ENCODE peak calls at places on chromosomes 6 and 20, in nine cellular contexts. N is stimulated activated CD4-positive, alpha-beta T cell treated with anti-CD3 and anti-CD28 coated beads, Interleukin-4, amount 100 ng/mL, for 1 hour; I is MG63; E is neural crest cell; C is fibroblast of the conjunctiva; O is fibroblast of lung; R is C1 segment of cervical spinal cord; Z is activated CD8-positive, alpha-beta memory T cell treated with anti-CD3 and anti-CD28 coated beads for 48 hours; W is endothelial cell. S is an unnamed sample.

GRCh38 chr6:157629220-157629619 is 193.8 kb upstream of the SNX9 start:
- DNase-seq in I (no peak), N (no peak), C (no peak), W (no peak), O (peak), R (no peak), E (no peak), Z (no peak), S (no peak)

GRCh38 chr6:3026811-3027626 is 27.3 kb downstream of the NQO2 start:
- DNase-seq in Z (peak), W (no peak), I (no peak), R (no peak), O (peak), E (no peak), C (peak), N (no peak), S (no peak)

GRCh38 chr20:20549267-20549612 is 163.2 kb downstream of the RALGAPA2 start:
- DNase-seq in I (peak), R (no peak), N (no peak), O (peak), W (no peak), C (no peak), Z (no peak), E (no peak), S (no peak)

GRCh38 chr6:161432546-161432945 is 158.7 kb upstream of the AGPAT4 start:
- DNase-seq in R (no peak), N (no peak), E (no peak), C (no peak), O (no peak), W (no peak), I (no peak), Z (no peak), S (no peak)

GRCh38 chr6:106156863-106157262 is 70.7 kb downstream of the PRDM1 start:
- DNase-seq in E (no peak), Z (no peak), N (no peak), I (no peak), R (no peak), O (no peak), W (no peak), C (no peak), S (no peak)

GRCh38 chr6:151629791-151630190 is 136.0 kb downstream of the CCDC170 start:
- DNase-seq in N (no peak), W (no peak), Z (no peak), E (no peak), O (no peak), C (no peak), I (no peak), R (no peak), S (no peak)

GRCh38 chr20:17921774-17922173 is 46.8 kb downstream of the SNX5 start:
- DNase-seq in Z (no peak), O (no peak), C (no peak), I (no peak), N (no peak), W (no peak), R (no peak), E (no peak), S (no peak)

GRCh38 chr6:57109905-57110304 is 19.9 kb downstream of the ZNF451 start:
- DNase-seq in N (no peak), R (no peak), I (no peak), C (peak), W (no peak), O (peak), Z (no peak), E (no peak), S (no peak)

GRCh38 chr6:37531026-37531425 is 31.3 kb upstream of the CCDC167 start:
- DNase-seq in R (no peak), N (no peak), O (peak), I (peak), E (no peak), C (no peak), Z (no peak), W (no peak), S (no peak)

GRCh38 chr6:6749791-6750434 is 161.4 kb downstream of the LY86 start:
- DNase-seq in R (no peak), O (peak), W (no peak), N (peak), Z (no peak), C (peak), I (peak), E (no peak), S (peak)

GRCh38 chr6:157904999-157905398 is 76.7 kb upstream of the SYNJ2 start:
- DNase-seq in N (no peak), I (no peak), Z (no peak), R (no peak), O (no peak), C (no peak), W (no peak), E (no peak), S (no peak)

GRCh38 chr20:46636981-46637860 is 14.0 kb downstream of the SLC13A3 start:
- DNase-seq in I (no peak), C (no peak), N (no peak), R (no peak), E (no peak), W (no peak), O (no peak), Z (no peak), S (no peak)

GRCh38 chr6:2042951-2043648 is 202.3 kb downstream of the GMDS start:
- DNase-seq in Z (no peak), W (no peak), O (no peak), N (no peak), I (no peak), E (no peak), C (no peak), R (no peak), S (no peak)

GRCh38 chr6:67689329-67689728 is 945.8 kb upstream of the ADGRB3 start:
- DNase-seq in I (no peak), N (no peak), C (no peak), Z (no peak), E (no peak), O (no peak), W (no peak), R (no peak), S (no peak)

GRCh38 chr6:13952101-13952500 is 27.3 kb downstream of the RNF182 start:
- DNase-seq in C (no peak), E (no peak), W (no peak), Z (no peak), O (no peak), N (no peak), R (no peak), I (no peak), S (no peak)

GRCh38 chr20:19802099-19802491 is 44.0 kb downstream of the RIN2 start:
- DNase-seq in N (no peak), Z (no peak), O (no peak), W (no peak), R (no peak), I (no peak), C (no peak), E (no peak), S (no peak)

GRCh38 chr6:131116755-131117360 is 18.4 kb upstream of the AKAP7 start:
- DNase-seq in N (no peak), O (peak), I (no peak), E (no peak), C (peak), W (peak), R (no peak), Z (no peak), S (peak)

GRCh38 chr6:43749461-43749860 is 20.6 kb upstream of the VEGFA start:
- DNase-seq in C (no peak), E (no peak), O (no peak), R (no peak), W (no peak), Z (no peak), N (no peak), I (no peak), S (no peak)

GRCh38 chr6:169827372-169827771 is 76.0 kb downstream of the ERMARD start:
- DNase-seq in R (no peak), Z (no peak), E (no peak), I (no peak), O (no peak), C (no peak), N (no peak), W (no peak), S (no peak)

GRCh38 chr20:11331096-11331495 is 586.6 kb upstream of the BTBD3 start:
- DNase-seq in E (no peak), O (no peak), N (no peak), C (no peak), Z (no peak), W (no peak), I (peak), R (no peak), S (no peak)

GRCh38 chr6:16749516-16750485 is 11.5 kb downstream of the ATXN1 start:
- DNase-seq in N (no peak), Z (no peak), I (no peak), E (no peak), O (peak), R (no peak), W (no peak), C (no peak), S (no peak)

GRCh38 chr6:15399651-15400470 is 154.0 kb downstream of the JARID2 start:
- DNase-seq in R (peak), C (peak), N (no peak), I (peak), O (peak), W (peak), Z (no peak), E (peak), S (peak)

GRCh38 chr20:63498950-63499332 is at the start of gene EEF1A2:
- DNase-seq in E (no peak), C (no peak), O (no peak), Z (no peak), N (peak), I (peak), W (no peak), R (no peak), S (no peak)

GRCh38 chr6:2433686-2434085 is 188.3 kb upstream of the GMDS start:
- DNase-seq in O (no peak), W (no peak), N (no peak), E (no peak), I (no peak), R (no peak), Z (no peak), C (no peak), S (peak)

GRCh38 chr6:14713561-14713960 is 532.3 kb upstream of the JARID2 start:
- DNase-seq in W (no peak), R (no peak), Z (no peak), N (no peak), I (no peak), E (no peak), O (no peak), C (no peak), S (no peak)

GRCh38 chr20:37741560-37741959 is 47.7 kb downstream of the CTNNBL1 start:
- DNase-seq in N (no peak), E (no peak), I (no peak), R (no peak), Z (no peak), C (no peak), W (no peak), O (no peak), S (no peak)

GRCh38 chr6:44650495-44650894 is 263.0 kb downstream of the CDC5L start:
- DNase-seq in W (no peak), E (no peak), I (no peak), R (no peak), C (no peak), N (no peak), Z (no peak), O (no peak), S (no peak)

GRCh38 chr20:45377191-45377775 is 842 bp downstream of the TP53TG5 start:
- DNase-seq in O (no peak), Z (no peak), I (no peak), N (no peak), E (no peak), C (no peak), W (no peak), R (no peak), S (no peak)

GRCh38 chr6:130385059-130385695 is 19.4 kb downstream of the TMEM200A start:
- DNase-seq in E (no peak), Z (no peak), I (no peak), W (no peak), O (no peak), C (peak), R (no peak), N (no peak), S (no peak)

GRCh38 chr20:40540163-40540562 is 148.9 kb downstream of the MAFB start:
- DNase-seq in N (no peak), O (no peak), E (no peak), W (no peak), R (no peak), Z (no peak), I (no peak), C (no peak), S (no peak)

GRCh38 chr6:31528307-31528777 is 420 bp upstream of the MCCD1 start:
- DNase-seq in N (no peak), I (no peak), E (no peak), R (no peak), W (no peak), Z (no peak), C (no peak), O (no peak), S (no peak)

GRCh38 chr20:57659789-57660509 is 39.7 kb upstream of the ZBP1 start:
- DNase-seq in I (no peak), R (no peak), E (no peak), W (peak), C (no peak), N (no peak), Z (no peak), O (no peak), S (no peak)

GRCh38 chr6:53566755-53567154 is 21.9 kb upstream of the GCLC start:
- DNase-seq in C (no peak), W (no peak), O (no peak), E (no peak), I (no peak), R (no peak), Z (no peak), N (no peak), S (no peak)

GRCh38 chr6:4212588-4212987 is 77.2 kb upstream of the ECI2 start:
- DNase-seq in I (no peak), Z (no peak), R (no peak), N (no peak), W (no peak), E (no peak), C (no peak), O (no peak), S (no peak)

GRCh38 chr6:57242505-57242904 is 20.4 kb upstream of the RAB23 start:
- DNase-seq in E (no peak), W (no peak), N (no peak), R (no peak), C (peak), I (no peak), O (peak), Z (no peak), S (peak)